ENCODE peak calls at places on chromosomes 6 and 20, in ten cellular contexts. X is pancreas, J is thoracic aorta, H is fibroblast of pulmonary artery, D is lower leg skin, T is PC-9, Q is A549, B is AG10803, M is fibroblast of lung, Y is astrocyte. U is an unnamed sample.

GRCh38 chr20:10007747-10008146 is 27.0 kb upstream of the ANKEF1 start:
- DNase-seq in Q (no peak), B (no peak), M (no peak), T (no peak), H (no peak), D (no peak), Y (no peak), X (no peak), J (no peak), U (no peak)

GRCh38 chr6:14441371-14441781 is 323.8 kb downstream of the CD83 start:
- DNase-seq in H (peak), D (no peak), X (no peak), Y (no peak), Q (no peak), B (peak), J (no peak), T (no peak), M (no peak), U (no peak)

GRCh38 chr6:119179842-119180241 is 101.4 kb upstream of the FAM184A start:
- DNase-seq in D (no peak), M (peak), X (no peak), Y (peak), Q (no peak), B (no peak), H (no peak), T (no peak), J (no peak), U (no peak)

GRCh38 chr20:64065973-64066341 is 3.0 kb downstream of the TCEA2 start:
- DNase-seq in X (no peak), T (peak), M (peak), B (peak), Y (peak), J (no peak), Q (peak), D (no peak), H (peak), U (no peak)

GRCh38 chr20:24985802-24986201 is 6.7 kb downstream of the APMAP start:
- DNase-seq in H (no peak), M (no peak), Y (no peak), B (no peak), D (no peak), T (no peak), J (no peak), X (no peak), Q (no peak), U (no peak)

GRCh38 chr6:113529191-113529590 is 328.0 kb upstream of the MARCKS start:
- DNase-seq in B (peak), T (no peak), H (peak), X (no peak), J (no peak), Y (peak), M (peak), Q (no peak), D (no peak), U (no peak)

GRCh38 chr6:20458051-20458894 is 56.6 kb downstream of the E2F3 start:
- DNase-seq in D (no peak), Q (no peak), H (no peak), X (no peak), M (no peak), J (no peak), Y (no peak), B (no peak), T (no peak), U (no peak)

GRCh38 chr20:20480689-20481088 is 112.8 kb downstream of the INSM1 start:
- DNase-seq in J (no peak), B (peak), M (peak), X (no peak), Q (peak), D (no peak), Y (peak), H (peak), T (peak), U (no peak)

GRCh38 chr6:125944434-125944816 is 12.1 kb upstream of the HINT3 start:
- DNase-seq in J (no peak), D (peak), T (peak), X (no peak), Y (peak), M (peak), Q (peak), B (peak), H (peak), U (no peak)

GRCh38 chr6:89434954-89435353 is 2.0 kb downstream of the ANKRD6 start:
- DNase-seq in T (no peak), H (no peak), D (no peak), Y (no peak), X (no peak), Q (no peak), M (no peak), J (no peak), B (no peak), U (peak)

GRCh38 chr6:56804996-56805395 is 149.9 kb upstream of the BEND6 start:
- DNase-seq in M (peak), D (no peak), X (no peak), B (peak), Y (peak), H (peak), Q (peak), T (peak), J (no peak), U (no peak)

GRCh38 chr20:62606551-62607201 is 35.6 kb upstream of the SLCO4A1 start:
- DNase-seq in Y (no peak), B (peak), D (no peak), X (peak), M (peak), Q (no peak), J (no peak), T (no peak), H (peak), U (peak)

GRCh38 chr20:63525968-63526367 is 5.4 kb downstream of the PPDPF start:
- DNase-seq in X (peak), T (no peak), H (no peak), Y (no peak), Q (no peak), D (no peak), J (no peak), M (no peak), B (no peak), U (no peak)

GRCh38 chr6:10163159-10163962 is 251.5 kb downstream of the TFAP2A start:
- DNase-seq in D (peak), T (peak), Q (no peak), B (no peak), X (no peak), J (no peak), H (no peak), M (no peak), Y (no peak), U (no peak)

GRCh38 chr6:132952998-132953397 is 138.6 kb downstream of the RPS12 start:
- DNase-seq in X (no peak), T (no peak), Y (no peak), D (no peak), B (no peak), H (no peak), Q (no peak), J (no peak), M (no peak), U (no peak)

GRCh38 chr6:148745926-148746325 is 904 bp upstream of the UST start:
- DNase-seq in Y (no peak), D (no peak), T (peak), B (no peak), Q (no peak), J (no peak), X (no peak), H (no peak), M (peak), U (no peak)

GRCh38 chr6:63121166-63121565 is 90.1 kb upstream of the FKBP1C start:
- DNase-seq in Q (peak), Y (no peak), X (no peak), B (no peak), D (no peak), M (no peak), H (no peak), J (no peak), T (no peak), U (no peak)

GRCh38 chr20:34922654-34923381 is 32.8 kb downstream of the GSS start:
- DNase-seq in M (peak), Q (peak), Y (peak), X (no peak), H (peak), D (peak), J (peak), T (peak), B (peak), U (peak)

GRCh38 chr20:10708342-10709185 is 34.8 kb upstream of the JAG1 start:
- DNase-seq in Q (peak), T (peak), M (peak), B (peak), H (peak), Y (peak), J (no peak), X (no peak), D (no peak), U (no peak)

GRCh38 chr6:65149841-65150240 is 557.2 kb downstream of the EYS start:
- DNase-seq in Q (no peak), X (no peak), J (no peak), B (no peak), Y (no peak), M (no peak), H (no peak), T (no peak), D (no peak), U (no peak)

GRCh38 chr6:132413501-132413805 is 12.2 kb upstream of the MOXD1 start:
- DNase-seq in M (no peak), D (no peak), B (peak), Y (no peak), J (no peak), X (no peak), Q (no peak), T (no peak), H (no peak), U (no peak)

GRCh38 chr6:73923899-73924485 is 228.0 kb downstream of the CD109 start:
- DNase-seq in Y (no peak), T (no peak), M (no peak), X (no peak), Q (no peak), B (peak), D (peak), J (no peak), H (peak), U (no peak)

GRCh38 chr6:1770435-1770843 is 160.7 kb downstream of the FOXC1 start:
- DNase-seq in J (no peak), T (no peak), Q (no peak), M (peak), H (no peak), X (no peak), Y (peak), D (no peak), B (peak), U (no peak)

GRCh38 chr6:145247677-145248419 is 487.5 kb downstream of the EPM2A start:
- DNase-seq in B (peak), M (peak), X (no peak), T (peak), J (no peak), Y (peak), H (peak), Q (peak), D (no peak), U (no peak)

GRCh38 chr6:169286961-169287360 is 33.3 kb upstream of the THBS2 start:
- DNase-seq in H (no peak), T (no peak), Y (no peak), J (no peak), B (no peak), X (no peak), Q (no peak), M (no peak), D (no peak), U (no peak)

GRCh38 chr6:110513001-110513400 is 36.6 kb upstream of the SLC22A16 start:
- DNase-seq in T (peak), B (peak), D (no peak), Q (no peak), X (no peak), H (peak), M (peak), Y (no peak), J (no peak), U (no peak)

GRCh38 chr6:68134796-68135195 is 500.3 kb upstream of the ADGRB3 start:
- DNase-seq in T (no peak), B (no peak), Y (peak), M (peak), D (no peak), X (no peak), J (no peak), Q (no peak), H (peak), U (no peak)

GRCh38 chr6:170393807-170394399 is 87.3 kb downstream of the FAM120B start:
- DNase-seq in Q (no peak), H (no peak), X (no peak), Y (peak), M (peak), T (no peak), J (no peak), D (no peak), B (peak), U (no peak)

GRCh38 chr20:63498950-63499332 is at the start of gene EEF1A2:
- DNase-seq in D (no peak), M (no peak), H (no peak), B (no peak), X (peak), Y (no peak), Q (no peak), J (no peak), T (no peak), U (no peak)

GRCh38 chr6:39653631-39654030 is 71.6 kb downstream of the KIF6 start:
- DNase-seq in D (no peak), H (no peak), J (no peak), T (no peak), M (no peak), X (no peak), Q (no peak), B (no peak), Y (no peak), U (no peak)

GRCh38 chr6:33314943-33315752 is 1.3 kb upstream of the TAPBP start:
- DNase-seq in Q (peak), D (no peak), B (no peak), X (peak), H (no peak), J (no peak), M (no peak), Y (no peak), T (no peak), U (peak)

GRCh38 chr6:158020272-158020711 is 38.6 kb downstream of the SYNJ2 start:
- DNase-seq in Y (no peak), Q (no peak), H (no peak), J (no peak), T (no peak), M (no peak), B (no peak), D (no peak), X (peak), U (no peak)

GRCh38 chr20:54069501-54069971 is 858 bp downstream of the BCAS1 start:
- DNase-seq in Y (no peak), Q (no peak), B (no peak), M (peak), T (peak), H (no peak), D (no peak), J (no peak), X (no peak), U (no peak)

GRCh38 chr6:34151321-34152041 is 5.6 kb upstream of the GRM4 start:
- DNase-seq in D (no peak), Y (no peak), J (no peak), T (no peak), X (no peak), Q (no peak), B (no peak), H (no peak), M (no peak), U (no peak)

GRCh38 chr6:133390168-133390567 is 149.0 kb downstream of the EYA4 start:
- DNase-seq in D (no peak), M (no peak), J (no peak), T (no peak), Y (no peak), X (no peak), Q (no peak), H (no peak), B (no peak), U (no peak)

GRCh38 chr6:157527471-157527907 is 146.5 kb downstream of the ZDHHC14 start:
- DNase-seq in T (no peak), J (no peak), M (no peak), X (no peak), H (peak), B (no peak), Y (no peak), D (peak), Q (no peak), U (no peak)

GRCh38 chr6:16240618-16241320 is 2.4 kb downstream of the GMPR start:
- DNase-seq in H (no peak), J (no peak), X (no peak), D (no peak), Q (no peak), M (no peak), Y (no peak), T (no peak), B (no peak), U (no peak)
- H3K4me3 ChIP-seq in H (no peak), J (no peak), X (no peak), D (no peak), Q (no peak), M (no peak), Y (no peak), T (no peak), B (no peak), U (no peak)

DNA sequence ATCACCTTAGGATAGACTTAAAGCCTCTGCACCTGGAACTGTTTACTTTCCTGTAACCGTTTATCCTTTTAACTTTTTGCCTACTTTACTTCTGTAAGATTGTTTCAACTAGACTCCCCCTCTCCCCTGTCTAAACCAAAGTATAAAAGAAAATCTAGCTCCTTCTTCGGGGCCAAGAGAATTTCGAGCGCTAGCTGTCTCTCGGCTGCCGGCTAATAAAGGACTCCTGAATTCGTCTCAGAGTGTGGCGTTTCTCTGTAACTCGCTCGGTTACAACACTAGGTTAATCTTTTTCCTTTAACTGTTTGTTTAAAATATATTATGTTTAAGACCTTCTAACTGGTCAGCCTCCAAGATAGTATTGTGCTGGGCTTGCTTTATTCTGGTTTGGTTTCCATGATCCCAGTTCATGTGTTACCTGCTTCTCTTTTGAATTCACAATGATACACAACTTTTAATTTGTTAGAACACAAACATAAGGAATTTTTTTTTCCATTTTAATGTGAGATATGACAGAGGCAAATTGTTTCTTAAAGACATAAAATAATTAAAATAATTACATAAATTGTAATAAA is 8.7 kb upstream of the NQO2 start:
- DNase-seq in T (no peak), Q (no peak), X (no peak), J (no peak), M (no peak), D (no peak), B (no peak), H (no peak), Y (no peak), U (no peak)
- H3K4me3 ChIP-seq in T (peak), Q (no peak), X (peak), J (peak), M (peak), D (no peak), B (peak), H (peak), Y (peak), U (peak)

GRCh38 chr6:11429577-11429976 is 108.0 kb upstream of the TMEM170B start:
- DNase-seq in B (no peak), T (no peak), Y (peak), D (no peak), J (no peak), M (peak), X (no peak), Q (no peak), H (no peak), U (no peak)

GRCh38 chr6:11430036-11430435 is 107.5 kb upstream of the TMEM170B start:
- DNase-seq in T (no peak), H (no peak), X (no peak), M (peak), J (no peak), Q (no peak), B (peak), Y (peak), D (no peak), U (no peak)

GRCh38 chr6:11427827-11428245 is 109.7 kb upstream of the TMEM170B start:
- DNase-seq in D (no peak), T (peak), B (no peak), M (peak), H (peak), Y (peak), X (no peak), Q (no peak), J (no peak), U (no peak)

GRCh38 chr6:11428351-11428750 is 109.2 kb upstream of the TMEM170B start:
- DNase-seq in H (no peak), X (no peak), J (no peak), D (no peak), M (no peak), T (no peak), B (no peak), Y (no peak), Q (no peak), U (no peak)

GRCh38 chr6:11428895-11429294 is 108.7 kb upstream of the TMEM170B start:
- DNase-seq in D (peak), T (peak), B (peak), Y (peak), J (no peak), H (peak), M (peak), Q (peak), X (no peak), U (no peak)
- H3K4me3 ChIP-seq in D (no peak), T (no peak), B (no peak), Y (no peak), J (no peak), H (no peak), M (no peak), Q (no peak), X (no peak), U (no peak)

GRCh38 chr6:167650730-167651129 is 176.0 kb upstream of the AFDN start:
- DNase-seq in M (no peak), B (no peak), J (no peak), T (no peak), D (no peak), Q (no peak), Y (no peak), H (no peak), X (no peak), U (no peak)
- H3K4me3 ChIP-seq in M (no peak), B (no peak), J (no peak), T (no peak), D (no peak), Q (no peak), Y (no peak), H (no peak), X (no peak), U (no peak)

GRCh38 chr6:41257369-41258195 is 28.9 kb downstream of the TREM1 start:
- DNase-seq in D (no peak), X (no peak), H (peak), J (no peak), M (peak), T (no peak), Y (peak), B (peak), Q (no peak), U (peak)

GRCh38 chr6:41252401-41252800 is 24.3 kb downstream of the TREML4 start:
- DNase-seq in B (no peak), J (no peak), Y (no peak), D (no peak), Q (no peak), H (no peak), M (no peak), T (no peak), X (no peak), U (no peak)

GRCh38 chr6:41255638-41256246 is 27.6 kb downstream of the TREML4 start:
- DNase-seq in D (no peak), X (no peak), Q (no peak), J (no peak), M (no peak), B (no peak), T (no peak), Y (no peak), H (no peak), U (no peak)

GRCh38 chr6:41258196-41258493 is 28.3 kb downstream of the TREM1 start:
- DNase-seq in J (no peak), Y (no peak), X (no peak), Q (no peak), T (no peak), H (no peak), M (no peak), D (no peak), B (no peak), U (no peak)

GRCh38 chr6:41256383-41256782 is 28.2 kb downstream of the TREML4 start:
- DNase-seq in B (no peak), D (no peak), Q (no peak), M (no peak), T (no peak), J (no peak), X (no peak), H (no peak), Y (no peak), U (no peak)
- H3K4me3 ChIP-seq in B (no peak), D (no peak), Q (no peak), M (no peak), T (no peak), J (no peak), X (no peak), H (no peak), Y (no peak), U (no peak)

GRCh38 chr20:41027366-41027765 is 1.3 kb upstream of the TOP1 start:
- DNase-seq in B (no peak), T (no peak), Y (no peak), H (no peak), X (no peak), J (no peak), M (no peak), D (no peak), Q (no peak), U (peak)
- H3K4me3 ChIP-seq in B (no peak), T (peak), Y (no peak), H (no peak), X (no peak), J (no peak), M (no peak), D (no peak), Q (peak), U (no peak)

DNA sequence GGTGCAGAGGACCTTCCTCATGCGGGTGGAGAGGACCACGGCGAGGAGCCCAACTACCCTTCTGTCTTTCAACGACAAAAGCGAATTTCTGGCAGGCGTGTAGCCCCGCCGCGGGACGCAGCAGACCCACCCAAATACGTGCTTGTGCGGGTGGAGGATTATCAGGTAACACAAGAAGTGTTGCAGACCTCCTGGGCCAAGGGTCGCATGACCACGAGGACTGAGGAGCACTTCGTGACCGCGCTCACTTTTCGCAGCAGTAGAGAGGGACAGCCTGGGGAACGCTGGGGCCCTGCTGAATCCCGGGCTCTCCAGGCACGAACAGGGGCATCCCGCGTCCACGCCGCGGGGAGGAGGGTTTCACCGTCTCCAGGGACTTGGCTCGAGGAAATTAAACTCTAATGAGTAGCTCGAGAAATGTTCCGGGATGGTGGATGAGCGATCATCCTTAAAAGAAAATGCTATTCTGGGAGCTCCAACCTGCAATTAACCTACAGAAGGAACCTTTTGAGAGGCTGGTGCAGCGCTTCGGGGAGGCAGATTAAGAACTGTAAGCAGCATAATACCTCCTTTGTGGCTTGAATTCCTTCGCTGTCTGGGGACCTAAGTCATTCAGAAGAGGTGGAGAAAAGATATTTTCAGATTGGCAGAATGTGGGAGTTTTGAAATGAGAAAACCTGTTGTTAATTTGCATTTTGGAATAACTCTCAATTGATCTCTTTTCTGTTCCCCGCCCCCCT is 828 bp downstream of the C6orf141 start:
- DNase-seq in T (no peak), Y (no peak), H (no peak), Q (peak), B (peak), M (peak), J (no peak), X (peak), D (no peak), U (no peak)
- H3K4me3 ChIP-seq in T (peak), Y (peak), H (peak), Q (peak), B (peak), M (peak), J (peak), X (peak), D (peak), U (peak)

U was measured in ovary.